ENCODE peak calls at places on chromosome 20, in four cellular contexts. D is right lobe of liver, O is psoas muscle, Z is AG10803. E is an unnamed sample.

GRCh38 chr20:42123981-42124473 is 505.9 kb upstream of the CHD6 start:
- DNase-seq in D (no peak), Z (no peak), O (no peak), E (no peak)

GRCh38 chr20:17948442-17948841 is 20.2 kb downstream of the SNX5 start:
- DNase-seq in O (no peak), D (no peak), Z (no peak), E (no peak)

GRCh38 chr20:44861547-44862006 is 23.9 kb upstream of the YWHAB start:
- DNase-seq in O (peak), Z (peak), D (no peak), E (no peak)

GRCh38 chr20:38723982-38724602 is at the start of gene SLC32A1:
- DNase-seq in O (no peak), D (no peak), Z (no peak), E (no peak)

GRCh38 chr20:43658068-43658722 is 8.7 kb upstream of the MYBL2 start:
- DNase-seq in Z (peak), O (no peak), D (no peak), E (no peak)

GRCh38 chr20:25526446-25526845 is 58.9 kb downstream of the NINL start:
- DNase-seq in D (no peak), Z (no peak), O (no peak), E (no peak)

GRCh38 chr20:24208652-24209051 is 220.1 kb upstream of the GGTLC1 start:
- DNase-seq in D (no peak), O (no peak), Z (no peak), E (no peak)

GRCh38 chr20:8693709-8694108 is 375.2 kb upstream of the PLCB4 start:
- DNase-seq in Z (peak), D (no peak), O (no peak), E (no peak)

GRCh38 chr20:48897298-48898044 is 24.0 kb upstream of the ARFGEF2 start:
- DNase-seq in Z (peak), D (no peak), O (no peak), E (no peak)

GRCh38 chr20:58389324-58389967 is 417 bp downstream of the VAPB start:
- DNase-seq in O (no peak), Z (peak), D (peak), E (peak)
- TF ChIP-seq CTCF in O (no peak), Z (no peak), D (no peak), E (no peak)

GRCh38 chr20:53579266-53579580 is 14.4 kb downstream of the ZNF217 start:
- DNase-seq in Z (no peak), O (no peak), D (no peak), E (no peak)
- H3K4me3 ChIP-seq in Z (peak), O (peak), D (peak), E (no peak)

DNA sequence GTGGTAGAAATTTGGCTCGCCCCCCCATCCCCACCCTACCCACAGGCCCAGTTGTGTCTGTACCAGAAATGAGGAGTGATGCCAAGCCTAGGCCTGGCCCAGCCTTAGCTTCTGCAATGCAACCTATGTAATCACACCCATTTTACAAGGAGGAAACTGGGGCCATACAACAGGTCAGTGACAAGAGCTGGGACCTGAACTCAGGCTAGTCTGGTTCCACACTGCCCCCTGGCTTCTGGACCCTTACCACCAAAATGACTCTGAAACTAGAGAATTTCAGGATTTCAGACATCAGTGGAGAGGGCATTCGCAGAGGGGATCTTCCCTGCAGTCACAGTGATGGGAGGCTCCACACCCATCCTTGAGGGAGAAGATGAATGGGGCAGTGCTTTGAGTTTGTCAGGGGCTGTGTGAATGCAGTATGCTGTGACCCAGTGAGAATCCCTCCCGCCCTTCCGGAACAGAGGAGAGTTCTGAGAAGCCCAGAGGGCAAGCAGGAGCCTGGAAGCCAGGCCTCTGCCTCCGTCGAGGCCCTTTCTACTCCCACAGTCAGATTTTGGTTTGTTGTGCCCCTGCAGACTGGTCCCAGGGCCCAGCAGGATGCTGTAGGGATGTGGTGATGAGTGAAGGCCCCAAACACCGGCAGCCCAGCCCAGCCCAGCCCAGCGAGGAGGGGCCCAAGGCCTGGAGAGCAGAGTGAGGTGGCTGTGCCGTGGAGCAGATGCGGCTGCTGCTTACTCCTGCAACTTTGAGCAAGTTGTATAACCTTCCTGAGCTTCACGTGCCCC is 48.1 kb upstream of the MYL9 start:
- DNase-seq in Z (no peak), O (no peak), D (no peak), E (no peak)
- TF ChIP-seq CTCF in Z (peak), O (peak), D (peak), E (no peak)

GRCh38 chr20:35490736-35491181 is 35.4 kb downstream of the CEP250 start:
- DNase-seq in Z (no peak), O (no peak), D (no peak), E (peak)

GRCh38 chr20:35496481-35496880 is 33.0 kb downstream of the C20orf173 start:
- DNase-seq in D (no peak), O (no peak), Z (no peak), E (no peak)

GRCh38 chr20:35491823-35492222 is 36.4 kb downstream of the CEP250 start:
- DNase-seq in D (no peak), O (no peak), Z (no peak), E (no peak)

GRCh38 chr20:35489717-35490116 is 34.3 kb downstream of the CEP250 start:
- DNase-seq in D (no peak), Z (no peak), O (no peak), E (no peak)

GRCh38 chr20:35492352-35492751 is 37.0 kb downstream of the CEP250 start:
- DNase-seq in O (no peak), Z (no peak), D (no peak), E (no peak)
- H3K4me3 ChIP-seq in O (no peak), Z (no peak), D (no peak), E (no peak)

GRCh38 chr20:10558635-10559187 is 115.1 kb downstream of the JAG1 start:
- DNase-seq in D (no peak), O (no peak), Z (peak), E (no peak)
- TF ChIP-seq CTCF in D (no peak), O (no peak), Z (peak), E (no peak)

GRCh38 chr20:13082366-13082765 is 73.6 kb downstream of the SPTLC3 start:
- DNase-seq in O (no peak), Z (no peak), D (no peak), E (no peak)
- H3K4me3 ChIP-seq in O (no peak), Z (no peak), D (no peak), E (no peak)

GRCh38 chr20:61710108-61710507 is 355.6 kb downstream of the TAF4 start:
- DNase-seq in Z (no peak), D (no peak), O (no peak), E (no peak)
- TF ChIP-seq CTCF in Z (no peak), D (no peak), O (no peak), E (no peak)

DNA sequence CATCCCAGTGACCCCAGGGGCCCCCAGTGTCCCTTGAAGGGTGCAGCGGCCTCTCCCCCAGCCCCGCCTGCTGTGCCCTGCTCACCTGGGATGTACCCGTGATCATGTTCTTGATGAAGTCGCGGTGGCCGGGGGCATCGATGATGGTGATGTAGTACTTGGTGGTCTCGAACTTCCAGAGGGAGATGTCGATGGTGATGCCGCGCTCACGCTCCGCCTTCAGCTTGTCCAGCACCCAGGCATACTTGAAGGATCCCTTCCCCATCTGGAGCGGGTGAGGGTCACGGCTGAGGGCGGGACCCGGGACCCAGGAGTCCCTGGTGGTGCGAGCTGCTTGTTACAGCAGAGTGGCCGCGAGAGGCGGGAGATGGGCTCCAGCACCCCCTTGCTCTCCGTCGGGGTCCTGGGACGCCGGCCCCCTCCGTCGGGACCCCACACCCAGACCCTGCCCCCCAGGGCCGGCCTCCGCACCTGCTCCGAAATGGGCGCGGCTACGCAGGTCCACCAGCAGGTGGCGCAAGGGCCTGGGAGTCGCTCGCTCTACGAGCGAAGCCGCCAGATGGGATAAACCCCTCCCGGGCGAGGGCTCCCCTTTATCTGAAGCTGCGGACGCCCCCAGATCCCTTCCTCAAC is 3.0 kb downstream of the EEF1A2 start:
- DNase-seq in O (peak), Z (peak), D (peak), E (peak)
- H3K4me3 ChIP-seq in O (peak), Z (peak), D (peak), E (no peak)

GRCh38 chr20:56179051-56179450 is 69.5 kb upstream of the MC3R start:
- DNase-seq in O (no peak), Z (no peak), D (no peak), E (no peak)

GRCh38 chr20:56178219-56178618 is 70.3 kb upstream of the MC3R start:
- DNase-seq in D (no peak), O (no peak), Z (no peak), E (no peak)

GRCh38 chr20:56175884-56176283 is 72.6 kb upstream of the MC3R start:
- DNase-seq in D (no peak), Z (no peak), O (no peak), E (no peak)

DNA sequence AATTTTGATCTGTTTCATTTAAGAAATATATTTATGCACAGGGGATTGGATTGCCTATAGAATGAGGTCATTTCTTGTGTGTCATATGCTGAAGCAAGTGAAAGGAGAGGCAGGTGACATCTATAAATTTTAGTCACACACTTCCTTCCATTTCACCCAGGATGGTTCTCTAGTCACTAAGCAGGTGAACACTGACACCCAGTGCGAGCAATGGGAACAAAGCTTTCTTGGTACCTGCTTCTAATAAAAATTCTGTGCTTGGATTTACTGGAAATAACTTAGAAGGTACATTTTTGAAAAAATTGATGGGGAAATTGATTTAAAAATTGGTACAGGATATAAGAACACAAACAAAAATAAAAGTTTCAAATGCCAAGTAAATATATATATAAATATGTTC is 66.9 kb upstream of the MC3R start:
- DNase-seq in D (no peak), O (no peak), Z (no peak), E (no peak)
- TF ChIP-seq CTCF in D (peak), O (peak), Z (no peak), E (no peak)

DNA sequence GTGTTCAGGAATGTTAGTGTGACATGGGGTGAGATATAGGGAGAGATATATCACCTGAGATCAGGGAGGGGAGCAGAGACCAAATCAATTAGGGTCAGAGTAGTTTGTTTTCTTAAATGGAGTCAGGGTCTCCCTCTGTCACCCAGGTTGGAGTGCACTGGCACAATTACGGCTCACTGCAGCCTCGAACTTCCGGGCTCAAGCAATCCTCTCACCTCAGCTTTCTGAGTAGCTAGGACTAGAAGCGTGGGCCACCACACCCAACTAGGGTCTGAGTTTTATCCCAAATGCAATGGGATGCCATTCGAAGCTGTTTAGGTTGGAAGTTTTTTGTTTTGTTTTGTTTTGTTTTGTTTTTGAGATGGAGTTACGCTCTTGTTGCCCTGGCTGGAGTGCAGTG is 3.1 kb upstream of the NCOA3 start:
- DNase-seq in D (no peak), Z (no peak), O (no peak), E (no peak)
- H3K4me3 ChIP-seq in D (no peak), Z (no peak), O (no peak), E (no peak)

E was measured in lung.